ENCODE peak calls at places on chromosome 17, in four cellular contexts. H is tibial nerve, X is glomerular endothelial cell, B is neural crest cell. S is an unnamed sample.

GRCh38 chr17:57009737-57010445 is 32.0 kb downstream of the SCPEP1 start:
- DNase-seq in H (no peak), X (peak; percentile 31), B (peak; percentile 52), S (no peak)

GRCh38 chr17:37708008-37708615 is 36.7 kb downstream of the HNF1B start:
- DNase-seq in H (no peak), X (no peak), B (no peak), S (no peak)

GRCh38 chr17:6551356-6551755 is 5.0 kb downstream of the PITPNM3 start:
- DNase-seq in H (no peak), X (no peak), B (no peak), S (no peak)

GRCh38 chr17:43615330-43615729 is 46.4 kb downstream of the MEOX1 start:
- DNase-seq in H (no peak), X (no peak), B (no peak), S (no peak)

GRCh38 chr17:19457830-19458271 is 46.8 kb downstream of the RNF112 start:
- DNase-seq in H (no peak), X (no peak), B (no peak), S (no peak)

GRCh38 chr17:37710344-37710886 is 34.4 kb downstream of the HNF1B start:
- DNase-seq in H (no peak), X (peak; percentile 66), B (peak; percentile 41), S (no peak)

GRCh38 chr17:57521606-57522435 is 223.3 kb downstream of the CCDC182 start:
- DNase-seq in H (no peak), X (no peak), B (no peak), S (no peak)

GRCh38 chr17:59372138-59372751 is 40.8 kb downstream of the YPEL2 start:
- DNase-seq in H (peak; percentile 38), X (no peak), B (no peak), S (no peak)

GRCh38 chr17:46817151-46817900 is 1.2 kb downstream of the WNT3 start:
- DNase-seq in H (no peak), X (no peak), B (no peak), S (no peak)

GRCh38 chr17:81138083-81138482 is 27.2 kb upstream of the PVALEF start:
- DNase-seq in H (no peak), X (no peak), B (no peak), S (no peak)

GRCh38 chr17:36934144-36934758 is 3.0 kb upstream of the LHX1 start:
- DNase-seq in H (no peak), X (no peak), B (no peak), S (no peak)

GRCh38 chr17:42759982-42760651 is 910 bp upstream of the RAMP2 start:
- DNase-seq in H (no peak), X (no peak), B (no peak), S (peak; percentile 13)

GRCh38 chr17:13030459-13031305 is 12.9 kb upstream of the ELAC2 start:
- DNase-seq in H (no peak), X (peak; percentile 25), B (peak; percentile 69), S (no peak)

GRCh38 chr17:55086635-55087058 is 118.1 kb downstream of the STXBP4 start:
- DNase-seq in H (no peak), X (peak; percentile 72), B (no peak), S (no peak)

GRCh38 chr17:58755269-58755576 is 431 bp upstream of the PPM1E start:
- DNase-seq in H (no peak), X (no peak), B (no peak), S (no peak)

GRCh38 chr17:5769936-5770335 is 185.6 kb upstream of the NLRP1 start:
- DNase-seq in H (no peak), X (no peak), B (peak; percentile 34), S (no peak)

GRCh38 chr17:14428640-14429029 is 127.8 kb downstream of the HS3ST3B1 start:
- DNase-seq in H (no peak), X (no peak), B (no peak), S (no peak)

GRCh38 chr17:79533116-79533515 is 77.7 kb downstream of the RBFOX3 start:
- DNase-seq in H (no peak), X (no peak), B (no peak), S (no peak)

GRCh38 chr17:79658811-79659207 is 48.0 kb upstream of the RBFOX3 start:
- DNase-seq in H (no peak), X (no peak), B (peak; percentile 39), S (no peak)

GRCh38 chr17:82400830-82401229 is 17.3 kb upstream of the HEXD start:
- DNase-seq in H (no peak), X (no peak), B (no peak), S (no peak)

GRCh38 chr17:69921046-69921445 is 154.0 kb upstream of the KCNJ16 start:
- DNase-seq in H (no peak), X (no peak), B (no peak), S (no peak)

GRCh38 chr17:82302498-82302963 is 14.9 kb downstream of the CD7 start:
- DNase-seq in H (no peak), X (no peak), B (no peak), S (no peak)